ENCODE peak calls at places on chromosome 17, in five cellular contexts. O, J, Z, H and S are unnamed samples.

GRCh38 chr17:81392909-81393654 is 2.2 kb upstream of the BAHCC1 start:
- DNase-seq in O (no peak), J (no peak), Z (peak), H (no peak), S (no peak)

GRCh38 chr17:80119271-80119791 is 17.9 kb downstream of the GAA start:
- DNase-seq in O (no peak), J (no peak), Z (no peak), H (no peak), S (no peak)

GRCh38 chr17:8963665-8964258 is 1.7 kb downstream of the PIK3R5 start:
- DNase-seq in O (no peak), J (no peak), Z (no peak), H (no peak), S (no peak)

GRCh38 chr17:59002126-59002525 is 104.6 kb downstream of the TRIM37 start:
- DNase-seq in O (no peak), J (no peak), Z (no peak), H (no peak), S (no peak)

GRCh38 chr17:37828313-37829124 is 83.7 kb upstream of the HNF1B start:
- DNase-seq in O (no peak), J (no peak), Z (peak), H (no peak), S (no peak)

GRCh38 chr17:45896803-45897693 is 2.7 kb downstream of the MAPT start:
- DNase-seq in O (no peak), J (no peak), Z (peak), H (no peak), S (no peak)

GRCh38 chr17:73208139-73208827 is 15.4 kb downstream of the COG1 start:
- DNase-seq in O (no peak), J (no peak), Z (no peak), H (no peak), S (no peak)

GRCh38 chr17:66951605-66951953 is 12.9 kb upstream of the CACNG4 start:
- DNase-seq in O (no peak), J (no peak), Z (no peak), H (no peak), S (no peak)

GRCh38 chr17:71163121-71163812 is 957.6 kb upstream of the SOX9 start:
- DNase-seq in O (no peak), J (no peak), Z (no peak), H (no peak), S (no peak)

GRCh38 chr17:32118835-32119234 is 23.5 kb upstream of the RHOT1 start:
- DNase-seq in O (no peak), J (no peak), Z (no peak), H (no peak), S (no peak)

GRCh38 chr17:77501101-77501566 is 360.4 kb downstream of the SEC14L1 start:
- DNase-seq in O (no peak), J (peak), Z (no peak), H (peak), S (no peak)

GRCh38 chr17:77602062-77602746 is 356.3 kb upstream of the TNRC6C start:
- DNase-seq in O (no peak), J (no peak), Z (peak), H (no peak), S (no peak)

GRCh38 chr17:81164464-81165245 is 652 bp upstream of the PVALEF start:
- DNase-seq in O (no peak), J (no peak), Z (no peak), H (peak), S (no peak)

GRCh38 chr17:53791551-53791950 is 31.2 kb upstream of the KIF2B start:
- DNase-seq in O (no peak), J (no peak), Z (no peak), H (no peak), S (no peak)

GRCh38 chr17:1730345-1731193 is 6.1 kb downstream of the WDR81 start:
- DNase-seq in O (no peak), J (no peak), Z (peak), H (no peak), S (no peak)

GRCh38 chr17:37742762-37743611 is 1.9 kb downstream of the HNF1B start:
- DNase-seq in O (no peak), J (peak), Z (no peak), H (no peak), S (no peak)

GRCh38 chr17:1720856-1721386 is 3.6 kb upstream of the WDR81 start:
- DNase-seq in O (no peak), J (peak), Z (peak), H (no peak), S (peak)

GRCh38 chr17:8630802-8631553 is 453 bp upstream of the MYH10 start:
- DNase-seq in O (peak), J (peak), Z (peak), H (peak), S (peak)

GRCh38 chr17:14038206-14038605 is 31.1 kb upstream of the COX10 start:
- DNase-seq in O (no peak), J (no peak), Z (peak), H (no peak), S (no peak)

GRCh38 chr17:75032896-75033294 is 13.9 kb downstream of the ATP5PD start:
- DNase-seq in O (no peak), J (no peak), Z (peak), H (no peak), S (no peak)

GRCh38 chr17:50935201-50936124 is 69.3 kb upstream of the TOB1 start:
- DNase-seq in O (no peak), J (no peak), Z (no peak), H (peak), S (no peak)

GRCh38 chr17:64683791-64684190 is 21.7 kb upstream of the SMURF2 start:
- DNase-seq in O (no peak), J (no peak), Z (peak), H (no peak), S (no peak)

GRCh38 chr17:79950711-79951110 is 85.0 kb downstream of the TBC1D16 start:
- DNase-seq in O (peak), J (no peak), Z (no peak), H (peak), S (no peak)

GRCh38 chr17:43094129-43094834 is 30.9 kb downstream of the BRCA1 start:
- DNase-seq in O (no peak), J (no peak), Z (peak), H (no peak), S (no peak)

GRCh38 chr17:19833914-19834313 is 33.8 kb downstream of the ULK2 start:
- DNase-seq in O (no peak), J (no peak), Z (peak), H (no peak), S (no peak)

GRCh38 chr17:74843352-74843627 is 16.4 kb downstream of the GRIN2C start:
- DNase-seq in O (no peak), J (no peak), Z (no peak), H (no peak), S (no peak)

GRCh38 chr17:19897901-19898300 is 30.2 kb upstream of the ULK2 start:
- DNase-seq in O (no peak), J (no peak), Z (peak), H (no peak), S (no peak)

GRCh38 chr17:16342979-16343378 is 10.3 kb downstream of the CENPV start:
- DNase-seq in O (no peak), J (no peak), Z (peak), H (no peak), S (no peak)

GRCh38 chr17:58517378-58517927 is 3.0 kb upstream of the MTMR4 start:
- DNase-seq in O (no peak), J (no peak), Z (no peak), H (no peak), S (no peak)

GRCh38 chr17:45895304-45895968 is 1.1 kb downstream of the MAPT start:
- DNase-seq in O (no peak), J (peak), Z (peak), H (peak), S (no peak)

GRCh38 chr17:2701996-2702741 is 9.4 kb downstream of the CLUH start:
- DNase-seq in O (no peak), J (no peak), Z (no peak), H (peak), S (no peak)

GRCh38 chr17:30812218-30813177 is 12.0 kb downstream of the CRLF3 start:
- DNase-seq in O (no peak), J (no peak), Z (peak), H (no peak), S (no peak)

GRCh38 chr17:31754239-31754945 is 104.7 kb downstream of the COPRS start:
- DNase-seq in O (no peak), J (no peak), Z (peak), H (no peak), S (no peak)

GRCh38 chr17:28247671-28248556 is 71.1 kb upstream of the TMEM97 start:
- DNase-seq in O (no peak), J (no peak), Z (no peak), H (no peak), S (no peak)

GRCh38 chr17:33012522-33013033 is 20.9 kb downstream of the SPACA3 start:
- DNase-seq in O (no peak), J (no peak), Z (peak), H (no peak), S (no peak)